ENCODE peak calls at places on chromosomes 4 and X, in five cellular contexts. A, U, N, G and T are unnamed samples.
A peak's percentile ranks its signal among the peaks of the same experiment; 100 is the strongest.

GRCh38 chr4:174218127-174218790 is 65.2 kb downstream of the FBXO8 start:
- DNase-seq in A (no peak), U (no peak), N (no peak), G (no peak), T (no peak)

GRCh38 chr4:53863731-53864130 is 200.7 kb downstream of the CHIC2 start:
- DNase-seq in A (no peak), U (no peak), N (no peak), G (peak; percentile 56), T (no peak)

GRCh38 chr4:2803624-2804448 is 11.0 kb downstream of the SH3BP2 start:
- DNase-seq in A (no peak), U (peak; percentile 55), N (no peak), G (peak; percentile 35), T (peak; percentile 54)

GRCh38 chrX:137550561-137551305 is 15.2 kb upstream of the ZIC3 start:
- DNase-seq in A (no peak), U (no peak), N (no peak), G (no peak), T (no peak)

GRCh38 chr4:41324861-41325260 is 68.1 kb downstream of the UCHL1 start:
- DNase-seq in A (no peak), U (no peak), N (no peak), G (no peak), T (no peak)

GRCh38 chrX:9339603-9340569 is 125.0 kb upstream of the TBL1X start:
- DNase-seq in A (peak; percentile 62), U (peak; percentile 34), N (peak; percentile 55), G (peak; percentile 68), T (no peak)

GRCh38 chrX:49040376-49040955 is 2.7 kb downstream of the TFE3 start:
- DNase-seq in A (no peak), U (no peak), N (peak; percentile 42), G (no peak), T (no peak)

GRCh38 chr4:1080961-1081688 is 32.2 kb downstream of the RNF212 start:
- DNase-seq in A (no peak), U (no peak), N (no peak), G (no peak), T (no peak)

GRCh38 chr4:1693131-1693896 is 9.2 kb upstream of the FAM53A start:
- DNase-seq in A (peak; percentile 55), U (peak; percentile 68), N (peak; percentile 73), G (peak; percentile 70), T (peak; percentile 39)

GRCh38 chrX:134375691-134376090 is 84.3 kb upstream of the HPRT1 start:
- DNase-seq in A (no peak), U (no peak), N (no peak), G (no peak), T (no peak)

GRCh38 chr4:160537681-160538080 is 1434.8 kb downstream of the RAPGEF2 start:
- DNase-seq in A (no peak), U (no peak), N (no peak), G (no peak), T (no peak)

GRCh38 chr4:41567186-41567585 is 29.2 kb downstream of the LIMCH1 start:
- DNase-seq in A (no peak), U (no peak), N (no peak), G (no peak), T (no peak)

GRCh38 chrX:83008415-83008814 is 499.7 kb upstream of the POU3F4 start:
- DNase-seq in A (no peak), U (no peak), N (no peak), G (no peak), T (no peak)

GRCh38 chrX:152020895-152021294 is 46.4 kb upstream of the GABRE start:
- DNase-seq in A (no peak), U (no peak), N (no peak), G (no peak), T (no peak)

DNA sequence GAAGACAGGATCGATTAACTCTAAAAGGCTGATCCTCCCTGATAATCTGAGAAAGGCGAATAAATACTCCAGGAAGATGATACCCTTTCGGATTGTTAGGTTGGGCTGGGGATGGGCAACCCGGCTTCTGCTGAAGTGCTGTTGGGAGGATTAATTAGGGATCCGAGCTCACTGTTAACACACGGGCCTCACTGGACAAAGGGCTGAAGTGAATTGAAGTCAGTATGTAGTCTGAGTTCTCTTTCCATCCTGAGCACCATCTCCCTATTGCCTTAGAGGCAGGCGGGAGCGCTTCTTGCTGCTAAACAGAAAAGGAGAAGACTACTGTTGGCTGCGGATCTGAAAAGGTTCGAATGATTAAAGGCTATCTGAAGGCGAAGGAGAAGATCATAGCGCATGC is 22.6 kb downstream of the MORF4L2 start:
- DNase-seq in A (no peak), U (no peak), N (no peak), G (no peak), T (no peak)
- H3K4me3 ChIP-seq in A (no peak overlapping the region), U (no peak overlapping the region), N (no peak overlapping the region), G (no peak overlapping the region), T (no peak overlapping the region)

DNA sequence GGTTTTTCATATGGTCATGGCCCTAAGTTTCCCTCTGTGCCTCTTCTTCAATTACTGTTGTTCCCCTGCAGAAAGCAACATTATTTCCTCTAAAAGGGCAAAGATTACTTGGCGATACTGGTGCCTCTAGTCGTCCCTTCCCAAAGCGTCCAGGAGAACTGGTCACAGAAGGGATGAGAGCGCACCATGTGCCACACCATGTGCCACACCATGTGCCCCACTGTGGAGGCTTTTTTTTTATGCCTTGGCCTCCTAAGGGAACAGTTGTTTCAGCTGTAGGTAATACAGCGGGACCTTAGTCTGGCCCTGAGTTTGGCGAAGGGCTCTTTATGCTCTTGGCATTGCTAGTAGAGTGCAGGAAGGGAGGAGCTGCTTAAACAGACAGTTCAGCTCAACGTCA is 11.5 kb upstream of the FGG start:
- DNase-seq in A (no peak), U (no peak), N (no peak), G (no peak), T (no peak)
- TF ChIP-seq CTCF in A (no peak), U (no peak), N (no peak), G (no peak), T (no peak)

GRCh38 chrX:153726286-153727107 is 1.8 kb downstream of the ABCD1 start:
- DNase-seq in A (peak; percentile 52), U (peak; percentile 61), N (peak; percentile 63), G (peak; percentile 79), T (peak; percentile 64)
- H3K4me1 ChIP-seq in A (peaks cover 4% of the 10 kb centered on the region), U (peaks cover 40% of the 10 kb centered on the region), N (no peaks in the 10 kb centered on the region), G (peaks cover 47% of the 10 kb centered on the region), T (peaks cover 46% of the 10 kb centered on the region)

GRCh38 chr4:87086143-87086805 is 134.1 kb downstream of the KLHL8 start:
- DNase-seq in A (no peak), U (no peak), N (no peak), G (no peak), T (no peak)
- H3K4me3 ChIP-seq in A (no peak overlapping the region), U (peak overlapping the region; percentile 14), N (no peak overlapping the region), G (no peak overlapping the region), T (no peak overlapping the region)

DNA sequence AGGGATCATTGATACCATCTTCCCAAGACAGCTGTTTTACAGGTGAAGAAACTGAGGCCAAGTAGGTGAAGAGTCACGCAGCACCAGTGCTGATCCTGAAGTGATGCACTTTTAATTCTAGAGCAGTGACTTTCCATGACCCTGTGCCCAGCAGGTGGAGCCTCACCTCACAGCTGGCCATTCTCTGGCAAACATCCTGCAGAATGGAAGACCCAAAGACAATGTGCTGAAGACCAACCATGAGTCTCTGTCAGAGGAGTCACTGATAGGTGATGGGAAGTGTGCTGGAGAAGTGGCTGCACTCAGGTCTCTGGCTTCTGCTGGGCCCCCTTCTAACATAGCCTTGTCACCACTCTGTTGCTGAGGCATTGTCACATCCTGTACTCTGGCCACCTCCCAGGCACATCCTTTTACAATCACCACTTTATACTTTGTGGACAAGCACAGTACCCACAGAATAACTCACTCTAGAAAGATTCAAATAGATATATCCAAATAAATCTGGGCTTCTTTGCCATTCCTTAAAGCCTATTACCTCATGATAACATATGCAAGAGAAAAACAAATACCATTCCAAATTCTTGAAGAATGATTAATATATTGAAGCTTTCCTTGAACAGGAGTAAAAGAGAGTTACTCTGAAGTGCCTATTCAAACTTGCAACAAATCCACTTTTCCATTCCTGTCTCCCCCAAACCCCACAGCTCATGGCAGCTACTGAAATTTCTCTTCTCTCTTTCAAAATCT is 64.1 kb upstream of the SCOC start:
- DNase-seq in A (no peak), U (no peak), N (no peak), G (peak; percentile 37), T (no peak)
- TF ChIP-seq CTCF in A (no peak), U (peak; percentile 26), N (no peak), G (no peak), T (no peak)

GRCh38 chr4:147616849-147617172 is 386 bp upstream of the TMEM184C start:
- DNase-seq in A (no peak), U (no peak), N (no peak), G (no peak), T (no peak)
- H3K4me1 ChIP-seq in A (no peaks in the 10 kb centered on the region), U (peaks cover 27% of the 10 kb centered on the region), N (peaks cover 12% of the 10 kb centered on the region), G (peaks cover 34% of the 10 kb centered on the region), T (no peaks in the 10 kb centered on the region)

GRCh38 chr4:94356444-94356843 is 13.8 kb upstream of the HPGDS start:
- DNase-seq in A (no peak), U (no peak), N (no peak), G (no peak), T (no peak)

GRCh38 chr4:94357624-94358023 is 15.0 kb upstream of the HPGDS start:
- DNase-seq in A (no peak), U (no peak), N (no peak), G (no peak), T (no peak)

GRCh38 chr4:94352996-94353395 is 10.4 kb upstream of the HPGDS start:
- DNase-seq in A (no peak), U (no peak), N (no peak), G (no peak), T (no peak)

GRCh38 chr4:94358101-94358500 is 15.5 kb upstream of the HPGDS start:
- DNase-seq in A (no peak), U (no peak), N (no peak), G (no peak), T (no peak)

DNA sequence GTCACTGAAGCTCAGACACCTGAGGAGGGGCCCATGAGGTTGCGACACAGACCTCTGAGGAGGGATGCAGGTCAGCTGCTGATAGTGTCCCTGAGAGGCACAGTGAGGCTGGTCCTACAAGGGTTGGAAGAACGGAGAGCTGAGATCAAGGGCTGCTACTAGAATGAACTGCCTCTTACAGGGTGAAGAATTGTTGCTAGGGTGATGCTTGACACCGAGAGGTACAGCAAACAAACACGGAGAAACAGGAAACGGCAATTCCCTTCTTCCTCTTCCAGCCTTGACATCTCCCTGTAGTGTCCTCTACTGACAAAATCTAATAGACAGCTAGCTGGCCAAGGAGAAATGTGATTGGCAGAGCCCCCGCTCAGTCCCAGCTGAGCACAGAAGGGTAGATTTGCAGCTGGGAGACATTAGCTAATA is 11.8 kb upstream of the HPGDS start:
- DNase-seq in A (no peak), U (no peak), N (no peak), G (no peak), T (no peak)
- H3K4me3 ChIP-seq in A (no peak overlapping the region), U (no peak overlapping the region), N (no peak overlapping the region), G (no peak overlapping the region), T (no peak overlapping the region)

GRCh38 chr4:7168106-7168505 is 24.2 kb upstream of the SORCS2 start:
- DNase-seq in A (no peak), U (no peak), N (no peak), G (no peak), T (peak; percentile 27)

GRCh38 chr4:7166286-7166685 is 26.1 kb upstream of the SORCS2 start:
- DNase-seq in A (peak; percentile 2), U (no peak), N (no peak), G (no peak), T (peak; percentile 4)

GRCh38 chr4:7169134-7169533 is 23.2 kb upstream of the SORCS2 start:
- DNase-seq in A (peak; percentile 6), U (no peak), N (no peak), G (no peak), T (peak; percentile 6)

GRCh38 chr4:7166981-7167700 is 25.2 kb upstream of the SORCS2 start:
- DNase-seq in A (peak; percentile 12), U (no peak), N (no peak), G (no peak), T (peak; percentile 57)

GRCh38 chr4:7167706-7168105 is 24.6 kb upstream of the SORCS2 start:
- DNase-seq in A (peak; percentile 4), U (no peak), N (no peak), G (no peak), T (no peak)
- TF ChIP-seq CTCF in A (no peak), U (no peak), N (no peak), G (no peak), T (no peak)